ENCODE peak calls at places on chromosomes 1 and 21, in four cellular contexts. Y is K562, A is HepG2, Q is GM12878. V is an unnamed sample.

GRCh38 chr21:33769057-33769456 is 126.8 kb downstream of the ITSN1 start:
- DNase-seq in Q (no peak), Y (no peak), A (no peak), V (no peak)

GRCh38 chr1:169809370-169810095 is 14.8 kb upstream of the METTL18 start:
- DNase-seq in A (peak; percentile 29), Q (no peak), Y (peak; percentile 46), V (no peak)

GRCh38 chr1:22738522-22738921 is 27.9 kb downstream of the EPHB2 start:
- DNase-seq in Y (no peak), Q (no peak), A (no peak), V (no peak)

GRCh38 chr1:108881369-108881768 is 4.6 kb downstream of the GPSM2 start:
- DNase-seq in A (no peak), Y (no peak), Q (no peak), V (no peak)

GRCh38 chr1:234918216-234918841 is 210.3 kb downstream of the TOMM20 start:
- DNase-seq in A (no peak), Q (no peak), Y (no peak), V (no peak)

GRCh38 chr1:66386712-66387111 is 147.2 kb upstream of the SGIP1 start:
- DNase-seq in Q (no peak), Y (no peak), A (no peak), V (no peak)

GRCh38 chr1:222924140-222924706 is 109.4 kb downstream of the DISP1 start:
- DNase-seq in Q (no peak), Y (no peak), A (no peak), V (no peak)

GRCh38 chr1:168469690-168470089 is 74.1 kb downstream of the XCL2 start:
- DNase-seq in A (no peak), Y (peak; percentile 60), Q (no peak), V (no peak)

DNA sequence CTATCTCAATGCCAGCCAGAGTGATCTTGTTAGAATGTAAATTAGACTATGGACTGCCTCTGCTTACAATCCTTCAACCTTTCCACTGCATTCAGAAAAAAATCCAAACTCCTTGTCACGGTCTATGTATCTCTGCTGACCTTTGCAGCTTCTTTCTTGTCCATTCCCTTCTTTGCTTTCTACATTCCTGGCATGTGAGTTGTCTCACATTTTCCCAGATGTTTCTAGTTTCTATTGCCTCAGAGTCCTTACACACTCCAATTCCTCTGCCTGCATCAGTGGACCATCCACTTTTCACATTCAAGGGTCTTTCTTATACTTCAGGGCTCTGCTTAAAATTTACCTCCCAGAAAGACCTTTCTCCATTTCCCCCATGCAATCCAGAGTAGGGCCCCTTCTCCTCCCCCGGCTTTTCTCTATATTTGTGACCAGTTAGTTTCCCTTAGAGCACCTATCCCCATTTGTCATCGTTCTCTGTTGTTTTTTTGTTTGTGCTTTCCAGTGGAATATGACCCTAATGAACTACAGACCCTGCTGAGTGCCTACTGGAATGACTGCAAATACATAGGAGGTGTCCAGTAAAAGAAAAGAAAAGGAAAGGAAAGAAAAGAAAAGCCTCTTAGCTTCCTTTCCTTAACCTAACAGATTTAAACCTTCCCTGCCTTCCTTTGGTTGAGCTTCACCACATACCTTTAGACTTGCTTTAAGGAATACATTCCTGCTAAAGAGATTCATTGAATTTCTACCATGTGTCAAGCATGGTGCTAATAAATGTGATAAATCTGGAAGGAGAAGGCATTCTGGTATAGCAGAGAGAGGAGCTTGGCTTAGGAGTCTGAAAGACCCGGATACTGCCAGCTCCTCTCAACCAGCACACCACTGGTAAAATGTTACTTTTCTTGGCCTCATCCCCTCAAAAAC is 102.0 kb downstream of the DIRAS3 start:
- DNase-seq in Y (no peak), A (no peak), Q (no peak), V (no peak)
- TF ChIP-seq ETV6 in Y (no peak), A (no peak), Q (no peak), V (no peak)

GRCh38 chr1:160779662-160780397 is 16.1 kb upstream of the LY9 start:
- DNase-seq in A (peak; percentile 58), Y (peak; percentile 75), Q (no peak), V (peak; percentile 84)

GRCh38 chr1:160780398-160780755 is 15.6 kb upstream of the LY9 start:
- DNase-seq in Q (no peak), Y (no peak), A (no peak), V (no peak)

GRCh38 chr1:160781914-160782689 is 13.9 kb upstream of the LY9 start:
- DNase-seq in Y (no peak), Q (peak; percentile 88), A (no peak), V (no peak)

GRCh38 chr1:160778976-160779375 is 17.0 kb upstream of the LY9 start:
- DNase-seq in A (no peak), Q (no peak), Y (no peak), V (no peak)

GRCh38 chr1:160781129-160781808 is 14.7 kb upstream of the LY9 start:
- DNase-seq in Q (no peak), A (no peak), Y (no peak), V (no peak)
- TF ChIP-seq ETV6 in Q (no peak), A (no peak), Y (no peak), V (no peak)

DNA sequence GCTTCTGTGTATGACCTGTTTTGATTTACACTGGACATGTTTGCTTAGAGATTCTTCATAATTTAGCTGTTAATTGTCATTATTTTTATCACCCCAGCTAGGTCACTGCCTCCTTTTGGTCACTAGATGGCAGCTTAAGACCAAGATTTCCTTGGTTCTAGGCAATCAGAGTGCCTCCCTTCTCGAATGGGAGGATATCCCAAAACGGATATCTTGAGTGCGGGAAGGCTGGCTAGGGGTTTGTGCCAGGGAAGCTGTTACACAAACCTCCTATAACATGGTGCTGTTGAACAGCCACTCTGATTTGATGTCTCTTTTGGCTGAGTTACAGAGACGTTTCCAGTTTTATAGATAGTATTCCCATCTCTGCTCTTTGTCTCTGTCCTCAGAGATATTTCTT is 283.5 kb downstream of the S1PR1 start:
- DNase-seq in Y (peak; percentile 21), Q (peak; percentile 20), A (peak; percentile 27), V (peak; percentile 39)
- TF ChIP-seq ETV6 in Y (no peak), Q (no peak), A (no peak), V (no peak)

DNA sequence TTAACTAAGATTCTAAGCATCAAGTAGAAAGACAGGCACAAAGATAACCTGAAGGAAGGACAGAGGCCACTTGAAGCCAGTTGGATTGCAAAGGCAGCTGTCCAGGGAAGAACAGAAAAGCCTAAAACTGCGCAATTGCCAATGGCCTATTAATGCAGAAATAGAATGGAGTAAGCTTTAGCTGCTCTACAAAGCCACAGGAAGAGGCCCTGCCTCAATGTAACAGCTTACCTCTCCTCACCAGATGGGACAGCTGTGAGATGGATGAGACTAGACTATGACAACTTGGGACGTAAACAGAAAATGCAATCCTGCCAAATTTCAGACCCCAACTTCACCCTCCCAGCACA is 176.5 kb downstream of the EIF4G3 start:
- DNase-seq in Q (no peak), A (no peak), Y (no peak), V (no peak)
- TF ChIP-seq ETV6 in Q (no peak), A (no peak), Y (no peak), V (no peak)

GRCh38 chr1:3211582-3211981 is 142.6 kb downstream of the PRDM16 start:
- DNase-seq in Q (no peak), A (no peak), Y (no peak), V (no peak)

GRCh38 chr1:3215198-3216045 is 146.4 kb downstream of the PRDM16 start:
- DNase-seq in Y (no peak), A (no peak), Q (no peak), V (no peak)

GRCh38 chr1:3211996-3212395 is 143.0 kb downstream of the PRDM16 start:
- DNase-seq in Q (no peak), Y (no peak), A (no peak), V (no peak)

GRCh38 chr1:3212453-3213230 is 143.6 kb downstream of the PRDM16 start:
- DNase-seq in A (no peak), Q (no peak), Y (no peak), V (no peak)

GRCh38 chr1:3213730-3214129 is 144.7 kb downstream of the PRDM16 start:
- DNase-seq in Y (no peak), A (no peak), Q (no peak), V (no peak)
- TF ChIP-seq ETV6 in Y (no peak), A (no peak), Q (no peak), V (no peak)

GRCh38 chr1:8431028-8431427 is 113.1 kb downstream of the SLC45A1 start:
- DNase-seq in A (no peak), Y (no peak), Q (no peak), V (no peak)
- TF ChIP-seq ETV6 in A (no peak), Y (no peak), Q (peak; percentile 38), V (no peak)

DNA sequence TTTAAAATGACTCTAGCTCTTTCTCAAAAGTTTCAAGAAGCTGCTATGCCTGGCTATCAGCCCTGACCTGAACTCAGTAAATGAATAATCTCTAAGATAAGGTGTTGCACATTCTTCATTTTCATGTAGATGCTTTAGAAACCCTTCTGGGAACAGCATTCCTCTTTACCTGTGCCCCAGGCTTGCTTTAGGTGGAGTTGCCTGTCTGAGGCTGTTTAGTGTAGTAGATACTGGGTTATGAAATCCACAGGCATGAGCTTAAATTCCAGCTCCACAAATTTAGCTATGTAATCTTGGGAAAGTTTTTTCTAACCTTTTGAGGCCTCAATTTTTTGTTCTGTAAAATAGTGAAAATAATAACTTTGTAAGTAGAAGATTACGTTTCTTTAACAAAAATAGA is 41.6 kb downstream of the ATP6V1G3 start:
- DNase-seq in Q (no peak), Y (no peak), A (no peak), V (no peak)
- TF ChIP-seq ETV6 in Q (no peak), Y (no peak), A (no peak), V (no peak)

DNA sequence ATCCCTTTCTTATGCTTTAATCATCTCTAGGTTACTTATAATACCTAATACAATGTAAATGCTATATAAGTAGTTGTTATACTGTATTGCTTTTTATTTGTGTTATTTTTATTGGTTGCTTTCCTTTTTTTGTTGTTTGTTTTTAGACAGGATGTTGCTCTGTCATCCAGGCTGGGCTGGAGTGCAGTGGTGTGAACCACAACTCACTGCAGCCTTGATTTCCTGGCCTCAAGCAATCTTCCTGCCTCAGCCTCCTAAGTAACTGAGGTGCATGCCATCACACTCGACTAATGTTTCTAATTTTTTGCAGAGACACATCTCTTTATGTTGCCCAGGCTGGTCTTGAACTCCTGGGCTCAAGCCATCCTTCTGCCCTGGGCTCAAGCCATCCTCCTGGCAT is 26.9 kb downstream of the KRTAP19-8 start:
- DNase-seq in Y (no peak), Q (no peak), A (no peak), V (no peak)
- TF ChIP-seq ETV6 in Y (no peak), Q (no peak), A (no peak), V (no peak)

DNA sequence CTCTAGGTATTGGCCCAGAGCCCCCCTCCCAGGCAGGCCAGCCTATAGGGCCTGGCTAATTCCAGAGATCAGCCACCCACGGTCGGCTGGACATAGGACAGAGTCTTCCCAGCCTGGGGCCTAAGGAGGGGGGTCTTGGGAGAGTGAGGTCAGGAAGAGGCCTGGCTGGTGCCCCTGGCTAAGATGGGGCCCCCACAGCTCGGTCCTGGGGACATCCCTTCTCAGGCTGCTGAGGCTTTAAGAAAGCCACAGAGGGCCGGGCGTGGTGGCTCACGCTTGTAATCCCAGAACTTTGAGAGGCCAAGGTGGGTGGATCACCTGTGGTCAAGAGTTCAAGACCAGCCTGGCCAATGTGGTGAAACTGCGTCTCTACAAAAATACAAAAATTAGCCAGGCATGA is 2.5 kb downstream of the C1orf167 start:
- DNase-seq in A (no peak), Y (no peak), Q (no peak), V (no peak)
- TF ChIP-seq ETV6 in A (no peak), Y (no peak), Q (no peak), V (no peak)